ENCODE peak calls at places on chromosomes 4 and X, in ten cellular contexts. F is pons; G is activated T-helper 9 cell treated with anti-CD3 and anti-CD28 coated beads, Interleukin-2, amount 50 U/mL, for 16 hours; J is activated naive CD4-positive, alpha-beta T cell treated with anti-CD3 and anti-CD28 coated beads for 36 hours; I is cardiac fibroblast; C is tibial artery; S is IMR-90; E is HCEC 1CT; Z is AG09309; L is aorta. T is an unnamed sample.

GRCh38 chr4:184746532-184746870 is 12.6 kb upstream of the CENPU start:
- DNase-seq in I (peak), G (no peak), C (peak), S (peak), J (no peak), F (no peak), Z (peak), E (peak), L (no peak), T (peak)

GRCh38 chr4:168615294-168615693 is 118.4 kb downstream of the PALLD start:
- DNase-seq in F (no peak), C (no peak), L (no peak), G (no peak), J (no peak), E (peak), S (peak), I (peak), Z (peak), T (peak)

GRCh38 chr4:27921236-27921635 is 1060.6 kb downstream of the STIM2 start:
- DNase-seq in E (peak), J (no peak), S (peak), L (no peak), G (no peak), C (no peak), I (peak), F (no peak), Z (no peak), T (no peak)

GRCh38 chrX:109925656-109926055 is 77.3 kb upstream of the TMEM164 start:
- DNase-seq in G (no peak), F (no peak), S (no peak), C (no peak), E (no peak), J (no peak), Z (no peak), I (no peak), L (no peak), T (no peak)

GRCh38 chr4:161829631-161830030 is 334.2 kb downstream of the FSTL5 start:
- DNase-seq in F (no peak), I (no peak), L (no peak), J (no peak), E (no peak), Z (no peak), C (no peak), G (no peak), S (no peak), T (no peak)

GRCh38 chrX:69024931-69025330 is 140.3 kb downstream of the PJA1 start:
- DNase-seq in E (no peak), L (peak), F (no peak), Z (no peak), S (peak), I (peak), J (no peak), C (peak), G (no peak), T (no peak)

GRCh38 chr4:80206541-80207171 is 9.4 kb downstream of the PRDM8 start:
- DNase-seq in J (no peak), G (no peak), S (peak), I (peak), E (no peak), F (no peak), Z (no peak), L (peak), C (no peak), T (no peak)

GRCh38 chrX:52608961-52609360 is 45.7 kb downstream of the SSX7 start:
- DNase-seq in I (no peak), F (no peak), G (no peak), J (no peak), E (no peak), S (no peak), Z (no peak), C (no peak), L (no peak), T (no peak)

GRCh38 chr4:139745111-139745639 is 79.6 kb downstream of the MGST2 start:
- DNase-seq in C (no peak), G (no peak), I (no peak), F (no peak), L (no peak), E (no peak), Z (no peak), J (no peak), S (no peak), T (no peak)

GRCh38 chrX:53674581-53674980 is 11.9 kb downstream of the HUWE1 start:
- DNase-seq in C (no peak), L (no peak), Z (no peak), S (peak), F (no peak), E (no peak), J (no peak), I (peak), G (no peak), T (no peak)

GRCh38 chr4:131339137-131339536 is 1810.0 kb upstream of the PCDH10 start:
- DNase-seq in L (no peak), C (no peak), J (no peak), I (no peak), E (no peak), Z (no peak), F (no peak), G (no peak), S (no peak), T (no peak)

GRCh38 chr4:3406431-3406830 is 35.3 kb upstream of the HGFAC start:
- DNase-seq in G (no peak), Z (no peak), I (no peak), F (no peak), C (no peak), S (no peak), E (no peak), J (peak), L (peak), T (no peak)

GRCh38 chr4:3291969-3292570 is 751 bp upstream of the RGS12 start:
- DNase-seq in Z (no peak), J (peak), L (peak), G (no peak), C (peak), S (no peak), F (peak), E (peak), I (peak), T (no peak)

GRCh38 chr4:69377562-69377961 is 97.3 kb downstream of the UGT2B28 start:
- DNase-seq in J (no peak), F (no peak), L (peak), S (no peak), I (no peak), E (no peak), C (no peak), G (no peak), Z (no peak), T (no peak)

GRCh38 chr4:171817026-171817425 is 3.8 kb downstream of the GALNTL6 start:
- DNase-seq in C (no peak), F (no peak), G (no peak), S (no peak), E (no peak), L (no peak), Z (no peak), J (no peak), I (no peak), T (no peak)

GRCh38 chr4:94690851-94691254 is 66.9 kb upstream of the BMPR1B start:
- DNase-seq in J (no peak), Z (peak), F (no peak), E (peak), L (no peak), S (peak), C (no peak), I (peak), G (no peak), T (no peak)

GRCh38 chr4:83138979-83139378 is 24.4 kb upstream of the PLAC8 start:
- DNase-seq in C (no peak), I (no peak), E (no peak), G (no peak), F (no peak), Z (no peak), S (no peak), J (no peak), L (no peak), T (no peak)

GRCh38 chr4:2462218-2462991 is 6.5 kb upstream of the RNF4 start:
- DNase-seq in C (peak), S (peak), I (peak), J (peak), Z (no peak), F (peak), G (peak), E (peak), L (peak), T (no peak)

GRCh38 chr4:156312261-156312847 is 358.7 kb upstream of the CTSO start:
- DNase-seq in F (no peak), I (no peak), C (no peak), L (no peak), J (no peak), G (no peak), Z (no peak), S (no peak), E (no peak), T (no peak)

GRCh38 chr4:76546282-76547166 is 111.5 kb downstream of the SHROOM3 start:
- DNase-seq in E (peak), G (no peak), S (peak), J (no peak), I (peak), Z (peak), L (peak), C (peak), F (no peak), T (peak)

GRCh38 chr4:107279729-107280128 is 243.6 kb upstream of the DKK2 start:
- DNase-seq in S (peak), F (no peak), E (peak), L (no peak), I (peak), C (no peak), G (no peak), Z (no peak), J (no peak), T (no peak)

GRCh38 chr4:8200302-8200975 is 1.3 kb downstream of the SH3TC1 start:
- DNase-seq in J (peak), Z (no peak), S (peak), G (no peak), E (no peak), C (peak), L (no peak), F (no peak), I (peak), T (no peak)

GRCh38 chr4:42515156-42515884 is 118.0 kb downstream of the SHISA3 start:
- DNase-seq in S (peak), J (no peak), C (no peak), I (no peak), Z (peak), F (no peak), L (no peak), G (no peak), E (no peak), T (no peak)

GRCh38 chrX:295136-295535 is 14.0 kb downstream of the PLCXD1 start:
- DNase-seq in I (no peak), Z (no peak), E (no peak), G (no peak), C (peak), F (no peak), L (peak), J (no peak), S (no peak), T (no peak)

GRCh38 chrX:15769300-15769954 is 20.9 kb upstream of the ZRSR2 start:
- DNase-seq in I (no peak), G (no peak), S (peak), E (no peak), Z (no peak), J (no peak), L (no peak), F (no peak), C (no peak), T (no peak)